ENCODE peak calls at places on chromosome 14, in four cellular contexts. Q, T, H and J are unnamed samples.

GRCh38 chr14:67620217-67620789 is 583 bp downstream of the ARG2 start:
- DNase-seq in Q (no peak), T (peak; percentile 38), H (peak; percentile 23), J (peak; percentile 33)

GRCh38 chr14:55249423-55249822 is 21.8 kb upstream of the FBXO34 start:
- DNase-seq in Q (no peak), T (no peak), H (peak; percentile 5), J (no peak)

GRCh38 chr14:24332094-24332983 is 2.5 kb downstream of the ADCY4 start:
- DNase-seq in Q (peak; percentile 54), T (peak; percentile 55), H (peak; percentile 75), J (peak; percentile 63)

GRCh38 chr14:69701857-69702256 is 65.1 kb upstream of the SRSF5 start:
- DNase-seq in Q (no peak), T (no peak), H (no peak), J (no peak)

GRCh38 chr14:74314576-74314975 is 11.8 kb upstream of the ABCD4 start:
- DNase-seq in Q (no peak), T (no peak), H (no peak), J (no peak)

GRCh38 chr14:69101331-69101826 is 51.5 kb downstream of the DCAF5 start:
- DNase-seq in Q (no peak), T (peak; percentile 59), H (peak; percentile 90), J (peak; percentile 75)

GRCh38 chr14:25049559-25050493 is at the start of gene STXBP6:
- DNase-seq in Q (peak; percentile 76), T (peak; percentile 39), H (peak; percentile 64), J (peak; percentile 62)

GRCh38 chr14:90730367-90730766 is 85.9 kb downstream of the TTC7B start:
- DNase-seq in Q (no peak), T (no peak), H (no peak), J (no peak)

GRCh38 chr14:94317259-94317658 is 5.9 kb downstream of the SERPINA6 start:
- DNase-seq in Q (peak; percentile 51), T (no peak), H (no peak), J (no peak)

GRCh38 chr14:95313246-95313645 is 6.5 kb downstream of the CLMN start:
- DNase-seq in Q (no peak), T (no peak), H (no peak), J (no peak)

GRCh38 chr14:102500190-102500661 is 9.3 kb downstream of the ANKRD9 start:
- DNase-seq in Q (peak; percentile 84), T (peak; percentile 43), H (peak; percentile 73), J (peak; percentile 94)

GRCh38 chr14:89826581-89826980 is 127.9 kb downstream of the EFCAB11 start:
- DNase-seq in Q (no peak), T (no peak), H (peak; percentile 49), J (peak; percentile 9)

GRCh38 chr14:68784995-68785816 is 7.7 kb downstream of the ZFP36L1 start:
- DNase-seq in Q (no peak), T (peak; percentile 45), H (peak; percentile 79), J (peak; percentile 92)

GRCh38 chr14:81219821-81220487 is 805 bp downstream of the GTF2A1 start:
- DNase-seq in Q (peak; percentile 47), T (peak; percentile 43), H (no peak), J (no peak)

GRCh38 chr14:51095854-51096823 is 1.2 kb upstream of the TRIM9 start:
- DNase-seq in Q (peak; percentile 58), T (peak; percentile 75), H (peak; percentile 38), J (peak; percentile 48)

GRCh38 chr14:94003397-94003796 is 6.3 kb downstream of the CCDC197 start:
- DNase-seq in Q (no peak), T (no peak), H (no peak), J (no peak)

GRCh38 chr14:68970096-68970612 is 8.9 kb downstream of the ACTN1 start:
- DNase-seq in Q (no peak), T (peak; percentile 53), H (no peak), J (no peak)

GRCh38 chr14:20468773-20469241 is 399 bp upstream of the PNP start:
- DNase-seq in Q (peak; percentile 25), T (peak; percentile 26), H (no peak), J (no peak)

GRCh38 chr14:34980337-34980900 is 2.4 kb upstream of the SRP54 start:
- DNase-seq in Q (no peak), T (no peak), H (no peak), J (no peak)

GRCh38 chr14:22314183-22314820 is 274.7 kb downstream of the DAD1 start:
- DNase-seq in Q (no peak), T (peak; percentile 15), H (peak; percentile 69), J (peak; percentile 51)

GRCh38 chr14:97387252-97387882 is 590.2 kb downstream of the VRK1 start:
- DNase-seq in Q (no peak), T (no peak), H (no peak), J (no peak)
- H3K9me3 ChIP-seq in Q (no peaks in the 10 kb centered on the region), T (no peaks in the 10 kb centered on the region), H (no peaks in the 10 kb centered on the region), J (peaks cover 11% of the 10 kb centered on the region)

GRCh38 chr14:106556665-106557289 is 1030.4 kb downstream of the TMEM121 start:
- DNase-seq in Q (peak; percentile 23), T (no peak), H (no peak), J (no peak)

GRCh38 chr14:106547735-106548550 is 1021.6 kb downstream of the TMEM121 start:
- DNase-seq in Q (no peak), T (no peak), H (no peak), J (no peak)

GRCh38 chr14:106549064-106549463 is 1022.7 kb downstream of the TMEM121 start:
- DNase-seq in Q (no peak), T (no peak), H (no peak), J (no peak)

GRCh38 chr14:106551265-106551664 is 1024.9 kb downstream of the TMEM121 start:
- DNase-seq in Q (no peak), T (no peak), H (no peak), J (no peak)
- H3K9me3 ChIP-seq in Q (no peaks in the 10 kb centered on the region), T (no peaks in the 10 kb centered on the region), H (no peaks in the 10 kb centered on the region), J (peaks cover 2% of the 10 kb centered on the region)

DNA sequence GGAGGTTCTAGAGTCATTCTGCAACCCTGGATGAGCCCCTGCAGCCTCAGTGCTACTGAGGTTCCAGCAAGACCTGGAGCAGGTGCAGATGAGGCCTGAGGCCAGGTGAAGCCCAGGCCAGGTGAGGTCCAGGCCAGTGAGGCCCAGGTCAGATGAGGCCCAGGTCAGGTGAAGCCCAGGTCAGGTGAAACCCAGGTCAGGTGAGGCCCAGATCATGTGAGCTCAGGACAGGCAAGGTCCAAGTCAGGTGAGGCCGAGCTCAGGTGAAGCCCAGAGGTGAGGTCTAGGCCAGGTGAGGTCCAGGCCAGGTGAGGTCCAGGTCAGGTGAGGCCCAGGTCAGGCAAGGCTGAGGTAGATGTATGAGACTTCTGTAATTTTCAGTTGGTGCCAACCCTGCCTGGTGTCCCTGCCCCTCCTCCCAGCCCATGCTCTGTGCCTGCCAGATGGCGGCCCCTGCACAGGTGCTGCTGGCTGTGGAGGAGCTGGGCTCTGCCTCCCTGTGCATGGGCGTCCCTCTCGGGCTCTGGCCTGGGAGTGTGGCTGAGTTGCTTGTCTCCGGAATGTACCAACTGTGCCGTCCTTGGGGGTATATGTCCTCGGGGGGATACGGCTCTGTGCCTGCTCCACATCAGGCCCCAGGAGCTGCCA is 388.5 kb downstream of the TMEM121 start:
- DNase-seq in Q (peak; percentile 0), T (no peak), H (no peak), J (no peak)
- H3K9me3 ChIP-seq in Q (peaks cover 3% of the 10 kb centered on the region), T (no peaks in the 10 kb centered on the region), H (peaks cover 3% of the 10 kb centered on the region), J (peaks cover 30% of the 10 kb centered on the region)

GRCh38 chr14:65718629-65719028 is 306.1 kb downstream of the FUT8 start:
- DNase-seq in Q (no peak), T (no peak), H (no peak), J (no peak)
- H3K9me3 ChIP-seq in Q (peaks cover 8% of the 10 kb centered on the region), T (no peaks in the 10 kb centered on the region), H (peaks cover 31% of the 10 kb centered on the region), J (peaks cover 4% of the 10 kb centered on the region)

DNA sequence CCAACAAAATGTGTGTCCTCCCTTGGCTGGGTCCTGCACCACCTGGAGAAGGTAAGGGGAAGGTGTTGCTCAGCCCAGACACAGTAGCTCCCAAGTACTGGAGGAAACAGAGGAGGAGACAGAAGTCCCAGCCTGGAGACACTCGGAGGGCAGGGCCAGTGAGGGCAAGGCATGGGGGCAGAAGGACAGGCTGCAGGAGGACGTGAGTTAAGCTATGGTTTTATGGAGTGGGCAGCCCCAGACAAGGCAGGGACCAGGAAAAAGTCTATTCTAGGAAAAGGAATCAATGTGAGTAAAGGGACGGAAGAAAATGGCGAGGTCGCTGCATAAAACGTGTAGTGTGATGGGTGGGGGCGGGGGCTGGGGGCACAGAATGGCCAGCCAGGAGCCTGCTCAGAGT is 210.1 kb upstream of the DIO3 start:
- DNase-seq in Q (no peak), T (no peak), H (no peak), J (no peak)
- H3K9me3 ChIP-seq in Q (peaks cover 2% of the 10 kb centered on the region), T (no peaks in the 10 kb centered on the region), H (peaks cover 29% of the 10 kb centered on the region), J (peaks cover 13% of the 10 kb centered on the region)

GRCh38 chr14:29465095-29465494 is 462.6 kb downstream of the PRKD1 start:
- DNase-seq in Q (no peak), T (no peak), H (no peak), J (no peak)
- H3K9me3 ChIP-seq in Q (no peaks in the 10 kb centered on the region), T (no peaks in the 10 kb centered on the region), H (no peaks in the 10 kb centered on the region), J (no peaks in the 10 kb centered on the region)

DNA sequence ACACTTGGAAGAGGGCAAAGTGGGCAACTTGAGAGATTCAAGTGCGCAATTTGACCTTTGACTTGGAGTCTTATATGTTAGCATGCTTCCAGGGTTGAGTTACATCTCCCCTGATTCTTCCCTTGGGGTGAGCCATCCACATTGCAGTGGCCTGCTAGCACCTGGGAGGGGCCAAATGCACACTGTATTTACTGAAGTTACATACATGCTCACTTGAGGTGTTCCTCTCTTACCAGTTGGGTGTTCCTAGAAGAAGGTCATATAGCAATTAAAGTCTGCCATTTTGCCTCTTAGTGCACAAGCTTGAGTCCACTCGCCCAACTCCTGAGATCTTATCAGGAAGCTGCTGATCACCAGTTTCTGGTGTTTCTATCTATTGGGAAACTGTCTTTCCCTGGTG is 13.7 kb upstream of the SPTLC2 start:
- DNase-seq in Q (no peak), T (no peak), H (no peak), J (no peak)
- H3K9me3 ChIP-seq in Q (no peaks in the 10 kb centered on the region), T (no peaks in the 10 kb centered on the region), H (peaks cover 19% of the 10 kb centered on the region), J (no peaks in the 10 kb centered on the region)

DNA sequence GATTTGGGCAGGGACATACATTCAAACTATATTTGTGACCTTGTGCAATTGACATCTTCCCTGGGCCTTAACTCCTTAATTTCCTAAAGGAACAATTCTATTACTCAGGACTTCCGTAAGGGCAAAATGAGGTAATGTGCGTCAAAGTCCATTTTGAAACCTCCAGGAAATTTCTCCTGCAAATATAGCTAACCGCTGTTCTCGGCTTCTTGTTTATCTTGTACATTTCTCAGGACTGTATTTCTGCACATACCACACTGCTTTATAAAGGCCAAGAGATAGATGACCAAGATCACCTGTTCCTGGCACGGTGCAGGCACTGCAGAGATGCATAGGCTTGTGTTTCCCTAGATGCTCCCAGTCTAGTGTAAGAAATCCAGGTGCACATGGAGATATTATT is 1009.4 kb downstream of the BCL11B start:
- DNase-seq in Q (no peak), T (no peak), H (no peak), J (no peak)
- H3K9me3 ChIP-seq in Q (no peaks in the 10 kb centered on the region), T (no peaks in the 10 kb centered on the region), H (peaks cover 4% of the 10 kb centered on the region), J (no peaks in the 10 kb centered on the region)